ENCODE peak calls at places on chromosomes 6 and 20, in eight cellular contexts. T is upper lobe of right lung; Z is endothelial cell; U is AML-193; E is EL; P is substantia nigra; I is HCT116; N is activated CD8-positive, alpha-beta memory T cell treated with anti-CD3 and anti-CD28 coated beads for 4 hours. A is an unnamed sample.

GRCh38 chr6:42012501-42013133 is 37.7 kb upstream of the TAF8 start:
- DNase-seq in T (peak; percentile 7), Z (no peak), U (no peak), E (no peak), P (no peak), I (no peak), N (no peak), A (no peak)

GRCh38 chr6:14339711-14340590 is 222.4 kb downstream of the CD83 start:
- DNase-seq in T (no peak), Z (no peak), U (peak; percentile 34), E (no peak), P (no peak), I (no peak), N (no peak), A (no peak)

GRCh38 chr20:20894280-20894679 is 181.8 kb upstream of the RALGAPA2 start:
- DNase-seq in T (no peak), Z (no peak), U (no peak), E (no peak), P (no peak), I (no peak), N (no peak), A (no peak)

GRCh38 chr6:145850671-145851070 is 36.1 kb upstream of the FBXO30 start:
- DNase-seq in T (no peak), Z (no peak), U (no peak), E (no peak), P (no peak), I (no peak), N (no peak), A (no peak)

GRCh38 chr6:167647333-167647732 is 179.4 kb upstream of the AFDN start:
- DNase-seq in T (no peak), Z (no peak), U (no peak), E (no peak), P (no peak), I (no peak), N (no peak), A (no peak)

GRCh38 chr6:70221025-70221714 is 81.7 kb downstream of the COL9A1 start:
- DNase-seq in T (no peak), Z (peak; percentile 12), U (peak; percentile 31), E (peak; percentile 14), P (no peak), I (no peak), N (no peak), A (no peak)

GRCh38 chr20:46333136-46333991 is 25.1 kb upstream of the CDH22 start:
- DNase-seq in T (no peak), Z (no peak), U (no peak), E (no peak), P (no peak), I (no peak), N (no peak), A (no peak)

GRCh38 chr6:43492673-43493072 is 15.3 kb downstream of the TJAP1 start:
- DNase-seq in T (no peak), Z (no peak), U (no peak), E (peak; percentile 49), P (no peak), I (no peak), N (no peak), A (no peak)

GRCh38 chr6:5471044-5471443 is 209.7 kb downstream of the FARS2 start:
- DNase-seq in T (peak; percentile 71), Z (peak; percentile 70), U (peak; percentile 85), E (peak; percentile 59), P (no peak), I (peak; percentile 19), N (peak; percentile 29), A (no peak)

GRCh38 chr20:14948416-14948815 is 611.0 kb upstream of the FLRT3 start:
- DNase-seq in T (no peak), Z (no peak), U (no peak), E (no peak), P (peak; percentile 1), I (no peak), N (no peak), A (no peak)

GRCh38 chr6:119443993-119444641 is 94.6 kb upstream of the MAN1A1 start:
- DNase-seq in T (no peak), Z (no peak), U (no peak), E (no peak), P (no peak), I (no peak), N (no peak), A (no peak)

GRCh38 chr6:2055914-2056313 is 189.5 kb downstream of the GMDS start:
- DNase-seq in T (no peak), Z (no peak), U (no peak), E (peak; percentile 28), P (no peak), I (no peak), N (no peak), A (no peak)

GRCh38 chr20:9110365-9110764 is 41.5 kb downstream of the PLCB4 start:
- DNase-seq in T (no peak), Z (no peak), U (no peak), E (no peak), P (no peak), I (no peak), N (no peak), A (no peak)

GRCh38 chr20:9978395-9979004 is 56.3 kb upstream of the ANKEF1 start:
- DNase-seq in T (no peak), Z (peak; percentile 38), U (peak; percentile 81), E (peak; percentile 86), P (peak; percentile 26), I (peak; percentile 79), N (peak; percentile 18), A (peak; percentile 20)

GRCh38 chr6:34953084-34954025 is 64.3 kb downstream of the ANKS1A start:
- DNase-seq in T (no peak), Z (no peak), U (no peak), E (peak; percentile 59), P (no peak), I (peak; percentile 6), N (no peak), A (no peak)

GRCh38 chr6:104969785-104970581 is 13.1 kb downstream of the LIN28B start:
- DNase-seq in T (no peak), Z (no peak), U (no peak), E (no peak), P (no peak), I (no peak), N (no peak), A (no peak)

GRCh38 chr20:63864545-63864977 is 509 bp upstream of the TPD52L2 start:
- DNase-seq in T (no peak), Z (no peak), U (no peak), E (no peak), P (no peak), I (no peak), N (no peak), A (no peak)